ENCODE peak calls at places on chromosome 13, in nine cellular contexts. One of them, this sample, is unnamed.

GRCh38 chr13:23510979-23511735 is 59.1 kb upstream of the TNFRSF19 start:
- DNase-seq in psoas muscle: no peak
- DNase-seq in lower leg skin: no peak
- DNase-seq in upper lobe of left lung: no peak
- DNase-seq in dorsolateral prefrontal cortex: no peak
- DNase-seq in osteoblast: no peak
- DNase-seq in PC-9: no peak
- DNase-seq in body of pancreas: no peak
- DNase-seq in AG09309: no peak
- DNase-seq in this sample: peak

GRCh38 chr13:23273498-23273897 is 92.7 kb downstream of the SGCG start:
- DNase-seq in lower leg skin: no peak
- DNase-seq in body of pancreas: no peak
- DNase-seq in dorsolateral prefrontal cortex: no peak
- DNase-seq in osteoblast: no peak
- DNase-seq in AG09309: no peak
- DNase-seq in psoas muscle: no peak
- DNase-seq in PC-9: no peak
- DNase-seq in upper lobe of left lung: no peak
- DNase-seq in this sample: no peak

GRCh38 chr13:26964278-26965057 is 203.9 kb upstream of the GPR12 start:
- DNase-seq in body of pancreas: peak
- DNase-seq in upper lobe of left lung: peak
- DNase-seq in dorsolateral prefrontal cortex: peak
- DNase-seq in osteoblast: peak
- DNase-seq in PC-9: no peak
- DNase-seq in AG09309: no peak
- DNase-seq in psoas muscle: no peak
- DNase-seq in lower leg skin: no peak
- DNase-seq in this sample: peak

GRCh38 chr13:94660695-94661324 is 51.5 kb downstream of the SOX21 start:
- DNase-seq in PC-9: no peak
- DNase-seq in AG09309: no peak
- DNase-seq in body of pancreas: no peak
- DNase-seq in dorsolateral prefrontal cortex: no peak
- DNase-seq in psoas muscle: no peak
- DNase-seq in upper lobe of left lung: no peak
- DNase-seq in lower leg skin: no peak
- DNase-seq in osteoblast: no peak
- DNase-seq in this sample: peak

GRCh38 chr13:28325022-28325421 is 169.9 kb downstream of the FLT1 start:
- DNase-seq in osteoblast: peak
- DNase-seq in upper lobe of left lung: no peak
- DNase-seq in psoas muscle: no peak
- DNase-seq in dorsolateral prefrontal cortex: no peak
- DNase-seq in body of pancreas: no peak
- DNase-seq in lower leg skin: no peak
- DNase-seq in AG09309: no peak
- DNase-seq in PC-9: no peak
- DNase-seq in this sample: peak

GRCh38 chr13:83007226-83007625 is 875.0 kb downstream of the SLITRK1 start:
- DNase-seq in osteoblast: no peak
- DNase-seq in upper lobe of left lung: no peak
- DNase-seq in body of pancreas: no peak
- DNase-seq in PC-9: no peak
- DNase-seq in dorsolateral prefrontal cortex: no peak
- DNase-seq in AG09309: no peak
- DNase-seq in lower leg skin: no peak
- DNase-seq in psoas muscle: no peak
- DNase-seq in this sample: no peak

GRCh38 chr13:104414181-104414580 is 1348.0 kb upstream of the SLC10A2 start:
- DNase-seq in osteoblast: no peak
- DNase-seq in psoas muscle: no peak
- DNase-seq in body of pancreas: no peak
- DNase-seq in lower leg skin: no peak
- DNase-seq in upper lobe of left lung: no peak
- DNase-seq in dorsolateral prefrontal cortex: no peak
- DNase-seq in PC-9: no peak
- DNase-seq in AG09309: no peak
- DNase-seq in this sample: no peak

GRCh38 chr13:51066091-51066831 is 44.8 kb downstream of the C13orf42 start:
- DNase-seq in upper lobe of left lung: no peak
- DNase-seq in dorsolateral prefrontal cortex: no peak
- DNase-seq in AG09309: no peak
- DNase-seq in lower leg skin: no peak
- DNase-seq in body of pancreas: no peak
- DNase-seq in osteoblast: no peak
- DNase-seq in psoas muscle: no peak
- DNase-seq in PC-9: no peak
- DNase-seq in this sample: no peak

GRCh38 chr13:23629566-23630272 is 59.5 kb downstream of the TNFRSF19 start:
- DNase-seq in AG09309: no peak
- DNase-seq in osteoblast: no peak
- DNase-seq in PC-9: no peak
- DNase-seq in psoas muscle: no peak
- DNase-seq in upper lobe of left lung: peak
- DNase-seq in dorsolateral prefrontal cortex: no peak
- DNase-seq in lower leg skin: no peak
- DNase-seq in body of pancreas: no peak
- DNase-seq in this sample: no peak

GRCh38 chr13:99379856-99380255 is 72.7 kb upstream of the GPR183 start:
- DNase-seq in psoas muscle: no peak
- DNase-seq in upper lobe of left lung: no peak
- DNase-seq in dorsolateral prefrontal cortex: no peak
- DNase-seq in body of pancreas: no peak
- DNase-seq in osteoblast: no peak
- DNase-seq in PC-9: no peak
- DNase-seq in lower leg skin: no peak
- DNase-seq in AG09309: no peak
- DNase-seq in this sample: no peak

GRCh38 chr13:100542546-100543156 is 45.9 kb downstream of the GGACT start:
- DNase-seq in dorsolateral prefrontal cortex: no peak
- DNase-seq in PC-9: peak
- DNase-seq in lower leg skin: peak
- DNase-seq in osteoblast: peak
- DNase-seq in AG09309: peak
- DNase-seq in body of pancreas: no peak
- DNase-seq in psoas muscle: no peak
- DNase-seq in upper lobe of left lung: peak
- DNase-seq in this sample: peak

GRCh38 chr13:53126803-53127202 is 98.2 kb downstream of the OLFM4 start:
- DNase-seq in AG09309: no peak
- DNase-seq in osteoblast: no peak
- DNase-seq in body of pancreas: no peak
- DNase-seq in PC-9: no peak
- DNase-seq in dorsolateral prefrontal cortex: no peak
- DNase-seq in psoas muscle: peak
- DNase-seq in upper lobe of left lung: no peak
- DNase-seq in lower leg skin: no peak
- DNase-seq in this sample: no peak

GRCh38 chr13:58869566-58869965 is 1238.0 kb downstream of the PCDH17 start:
- DNase-seq in PC-9: no peak
- DNase-seq in lower leg skin: no peak
- DNase-seq in psoas muscle: no peak
- DNase-seq in upper lobe of left lung: no peak
- DNase-seq in AG09309: no peak
- DNase-seq in body of pancreas: no peak
- DNase-seq in dorsolateral prefrontal cortex: no peak
- DNase-seq in osteoblast: no peak
- DNase-seq in this sample: no peak

GRCh38 chr13:95185851-95186250 is 115.4 kb downstream of the ABCC4 start:
- DNase-seq in body of pancreas: no peak
- DNase-seq in lower leg skin: no peak
- DNase-seq in AG09309: no peak
- DNase-seq in PC-9: no peak
- DNase-seq in dorsolateral prefrontal cortex: no peak
- DNase-seq in psoas muscle: no peak
- DNase-seq in osteoblast: no peak
- DNase-seq in upper lobe of left lung: peak
- DNase-seq in this sample: no peak

GRCh38 chr13:59458908-59459579 is 704.7 kb downstream of the DIAPH3 start:
- DNase-seq in upper lobe of left lung: no peak
- DNase-seq in dorsolateral prefrontal cortex: no peak
- DNase-seq in body of pancreas: no peak
- DNase-seq in psoas muscle: no peak
- DNase-seq in PC-9: no peak
- DNase-seq in lower leg skin: no peak
- DNase-seq in AG09309: peak
- DNase-seq in osteoblast: peak
- DNase-seq in this sample: peak

GRCh38 chr13:50437252-50437651 is 406.2 kb downstream of the DLEU7 start:
- DNase-seq in osteoblast: no peak
- DNase-seq in upper lobe of left lung: no peak
- DNase-seq in lower leg skin: no peak
- DNase-seq in psoas muscle: no peak
- DNase-seq in dorsolateral prefrontal cortex: no peak
- DNase-seq in AG09309: no peak
- DNase-seq in body of pancreas: no peak
- DNase-seq in PC-9: no peak
- DNase-seq in this sample: peak

GRCh38 chr13:55999709-56000108 is 1141.0 kb upstream of the PRR20A start:
- DNase-seq in osteoblast: no peak
- DNase-seq in psoas muscle: no peak
- DNase-seq in body of pancreas: no peak
- DNase-seq in dorsolateral prefrontal cortex: no peak
- DNase-seq in AG09309: no peak
- DNase-seq in PC-9: no peak
- DNase-seq in lower leg skin: no peak
- DNase-seq in upper lobe of left lung: no peak
- DNase-seq in this sample: no peak
- TF ChIP-seq CTCF in osteoblast: no peak
- TF ChIP-seq CTCF in psoas muscle: no peak
- TF ChIP-seq CTCF in body of pancreas: no peak
- TF ChIP-seq CTCF in dorsolateral prefrontal cortex: no peak
- TF ChIP-seq CTCF in AG09309: no peak
- TF ChIP-seq CTCF in PC-9: no peak
- TF ChIP-seq CTCF in lower leg skin: no peak
- TF ChIP-seq CTCF in upper lobe of left lung: no peak
- TF ChIP-seq CTCF in this sample: no peak

GRCh38 chr13:101916108-101916757 is 463.8 kb downstream of the ITGBL1 start:
- DNase-seq in body of pancreas: no peak
- DNase-seq in upper lobe of left lung: no peak
- DNase-seq in AG09309: no peak
- DNase-seq in osteoblast: peak
- DNase-seq in PC-9: no peak
- DNase-seq in psoas muscle: peak
- DNase-seq in lower leg skin: no peak
- DNase-seq in dorsolateral prefrontal cortex: peak
- DNase-seq in this sample: peak

GRCh38 chr13:101917475-101917810 is 465.0 kb downstream of the ITGBL1 start:
- DNase-seq in upper lobe of left lung: no peak
- DNase-seq in lower leg skin: no peak
- DNase-seq in PC-9: no peak
- DNase-seq in AG09309: no peak
- DNase-seq in osteoblast: no peak
- DNase-seq in dorsolateral prefrontal cortex: peak
- DNase-seq in body of pancreas: no peak
- DNase-seq in psoas muscle: no peak
- DNase-seq in this sample: no peak

GRCh38 chr13:101916758-101917474 is 464.4 kb downstream of the ITGBL1 start:
- DNase-seq in psoas muscle: no peak
- DNase-seq in osteoblast: no peak
- DNase-seq in lower leg skin: no peak
- DNase-seq in body of pancreas: no peak
- DNase-seq in PC-9: no peak
- DNase-seq in AG09309: no peak
- DNase-seq in dorsolateral prefrontal cortex: no peak
- DNase-seq in upper lobe of left lung: no peak
- DNase-seq in this sample: no peak

GRCh38 chr13:101917833-101918755 is 465.6 kb downstream of the ITGBL1 start:
- DNase-seq in AG09309: no peak
- DNase-seq in dorsolateral prefrontal cortex: peak
- DNase-seq in body of pancreas: no peak
- DNase-seq in lower leg skin: no peak
- DNase-seq in osteoblast: peak
- DNase-seq in upper lobe of left lung: no peak
- DNase-seq in psoas muscle: no peak
- DNase-seq in PC-9: no peak
- DNase-seq in this sample: no peak

GRCh38 chr13:101919541-101920306 is 467.2 kb downstream of the ITGBL1 start:
- DNase-seq in lower leg skin: no peak
- DNase-seq in PC-9: no peak
- DNase-seq in upper lobe of left lung: no peak
- DNase-seq in AG09309: no peak
- DNase-seq in osteoblast: peak
- DNase-seq in psoas muscle: no peak
- DNase-seq in body of pancreas: no peak
- DNase-seq in dorsolateral prefrontal cortex: no peak
- DNase-seq in this sample: peak
- H3K4me3 ChIP-seq in lower leg skin: no peak
- H3K4me3 ChIP-seq in PC-9: no peak
- H3K4me3 ChIP-seq in upper lobe of left lung: no peak
- H3K4me3 ChIP-seq in AG09309: no peak
- H3K4me3 ChIP-seq in osteoblast: no peak
- H3K4me3 ChIP-seq in psoas muscle: no peak
- H3K4me3 ChIP-seq in body of pancreas: no peak
- H3K4me3 ChIP-seq in dorsolateral prefrontal cortex: peak
- H3K4me3 ChIP-seq in this sample: no peak

GRCh38 chr13:36979361-36980040 is 19.6 kb downstream of the ALG5 start:
- DNase-seq in osteoblast: no peak
- DNase-seq in upper lobe of left lung: no peak
- DNase-seq in PC-9: no peak
- DNase-seq in lower leg skin: no peak
- DNase-seq in AG09309: no peak
- DNase-seq in dorsolateral prefrontal cortex: no peak
- DNase-seq in body of pancreas: no peak
- DNase-seq in psoas muscle: no peak
- DNase-seq in this sample: peak

GRCh38 chr13:36986462-36987240 is 12.5 kb downstream of the ALG5 start:
- DNase-seq in psoas muscle: no peak
- DNase-seq in body of pancreas: no peak
- DNase-seq in PC-9: no peak
- DNase-seq in dorsolateral prefrontal cortex: no peak
- DNase-seq in AG09309: no peak
- DNase-seq in osteoblast: no peak
- DNase-seq in lower leg skin: no peak
- DNase-seq in upper lobe of left lung: no peak
- DNase-seq in this sample: peak

GRCh38 chr13:36981156-36981743 is 17.9 kb downstream of the ALG5 start:
- DNase-seq in osteoblast: no peak
- DNase-seq in psoas muscle: no peak
- DNase-seq in body of pancreas: no peak
- DNase-seq in lower leg skin: no peak
- DNase-seq in PC-9: no peak
- DNase-seq in AG09309: no peak
- DNase-seq in dorsolateral prefrontal cortex: no peak
- DNase-seq in upper lobe of left lung: no peak
- DNase-seq in this sample: peak
- TF ChIP-seq CTCF in osteoblast: peak
- TF ChIP-seq CTCF in psoas muscle: peak
- TF ChIP-seq CTCF in body of pancreas: peak
- TF ChIP-seq CTCF in lower leg skin: no peak
- TF ChIP-seq CTCF in PC-9: peak
- TF ChIP-seq CTCF in AG09309: peak
- TF ChIP-seq CTCF in dorsolateral prefrontal cortex: peak
- TF ChIP-seq CTCF in upper lobe of left lung: no peak
- TF ChIP-seq CTCF in this sample: peak

DNA sequence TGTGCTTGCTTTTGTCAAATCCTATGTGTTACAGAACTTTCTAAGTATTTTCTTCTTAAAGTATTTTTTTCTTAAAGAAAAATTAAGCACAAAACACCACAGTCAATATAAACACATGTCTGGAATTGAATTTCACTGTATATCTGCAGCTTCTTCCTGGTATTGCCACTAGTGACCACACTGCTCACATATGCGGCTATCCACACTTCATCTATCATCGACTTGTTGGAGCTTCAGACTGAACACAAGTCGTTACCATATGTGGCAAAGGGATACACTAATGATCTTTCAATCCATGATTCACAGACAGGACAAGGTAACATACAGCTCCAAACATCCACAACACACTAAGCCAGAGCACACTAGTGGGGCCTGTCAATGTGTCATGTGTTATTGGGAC is 498.4 kb upstream of the ARGLU1 start:
- DNase-seq in upper lobe of left lung: no peak
- DNase-seq in psoas muscle: no peak
- DNase-seq in PC-9: no peak
- DNase-seq in lower leg skin: no peak
- DNase-seq in body of pancreas: no peak
- DNase-seq in AG09309: no peak
- DNase-seq in dorsolateral prefrontal cortex: no peak
- DNase-seq in osteoblast: no peak
- DNase-seq in this sample: no peak
- H3K4me3 ChIP-seq in upper lobe of left lung: no peak
- H3K4me3 ChIP-seq in psoas muscle: no peak
- H3K4me3 ChIP-seq in PC-9: no peak
- H3K4me3 ChIP-seq in lower leg skin: no peak
- H3K4me3 ChIP-seq in body of pancreas: no peak
- H3K4me3 ChIP-seq in AG09309: no peak
- H3K4me3 ChIP-seq in dorsolateral prefrontal cortex: no peak
- H3K4me3 ChIP-seq in osteoblast: no peak
- H3K4me3 ChIP-seq in this sample: no peak

This sample was measured in cardiac fibroblast.